ENCODE peak calls at places on chromosomes 12 and 14, in ten cellular contexts. J, N, G, D, Y, E, S, I, H and M are unnamed samples. For H3K9me3 and H3K4me1, the result is how much of the 10 kb centered on the place peaks cover.

GRCh38 chr12:52506858-52507715 is 13.1 kb downstream of the KRT5 start:
- DNase-seq in J (peak), N (no peak), G (no peak), D (no peak), Y (no peak), E (peak), S (no peak), I (no peak), H (no peak), M (peak)

GRCh38 chr14:58955294-58955821 is 233.1 kb upstream of the DAAM1 start:
- DNase-seq in J (no peak), N (no peak), G (no peak), D (no peak), Y (no peak), E (no peak), S (no peak), I (no peak), H (no peak), M (no peak)

GRCh38 chr14:59146941-59147470 is 41.5 kb upstream of the DAAM1 start:
- DNase-seq in J (no peak), N (no peak), G (no peak), D (no peak), Y (no peak), E (no peak), S (no peak), I (no peak), H (no peak), M (no peak)

GRCh38 chr12:114636723-114637480 is 47.1 kb downstream of the TBX3 start:
- DNase-seq in J (no peak), N (no peak), G (no peak), D (no peak), Y (no peak), E (no peak), S (no peak), I (no peak), H (no peak), M (no peak)

GRCh38 chr12:118061876-118062791 is 1.2 kb upstream of the WSB2 start:
- DNase-seq in J (no peak), N (no peak), G (peak), D (no peak), Y (peak), E (peak), S (no peak), I (peak), H (peak), M (peak)

GRCh38 chr12:54300732-54301427 is at the start of gene NFE2:
- DNase-seq in J (peak), N (no peak), G (peak), D (no peak), Y (peak), E (peak), S (peak), I (peak), H (no peak), M (peak)

GRCh38 chr12:93183940-93184663 is 193.6 kb upstream of the NUDT4 start:
- DNase-seq in J (no peak), N (no peak), G (no peak), D (no peak), Y (no peak), E (peak), S (peak), I (no peak), H (peak), M (no peak)

GRCh38 chr12:26817183-26817591 is 15.8 kb downstream of the ITPR2 start:
- DNase-seq in J (peak), N (no peak), G (no peak), D (no peak), Y (no peak), E (no peak), S (no peak), I (no peak), H (no peak), M (peak)

GRCh38 chr12:7645395-7646177 is 20.1 kb downstream of the APOBEC1 start:
- DNase-seq in J (peak), N (no peak), G (no peak), D (no peak), Y (no peak), E (peak), S (no peak), I (peak), H (no peak), M (no peak)

GRCh38 chr12:118549506-118550109 is 173.3 kb downstream of the SUDS3 start:
- DNase-seq in J (no peak), N (no peak), G (no peak), D (no peak), Y (no peak), E (no peak), S (no peak), I (no peak), H (no peak), M (no peak)

GRCh38 chr12:103800252-103800771 is 40.7 kb downstream of the NT5DC3 start:
- DNase-seq in J (no peak), N (no peak), G (peak), D (no peak), Y (no peak), E (peak), S (peak), I (peak), H (peak), M (no peak)

GRCh38 chr14:65486856-65487255 is 74.3 kb downstream of the FUT8 start:
- DNase-seq in J (no peak), N (no peak), G (no peak), D (no peak), Y (no peak), E (no peak), S (no peak), I (no peak), H (no peak), M (no peak)

GRCh38 chr12:52527121-52527800 is 7.1 kb upstream of the KRT5 start:
- DNase-seq in J (no peak), N (no peak), G (no peak), D (no peak), Y (no peak), E (no peak), S (no peak), I (no peak), H (no peak), M (no peak)

GRCh38 chr14:76654573-76654955 is 106.7 kb upstream of the VASH1 start:
- DNase-seq in J (no peak), N (no peak), G (no peak), D (no peak), Y (no peak), E (no peak), S (no peak), I (no peak), H (no peak), M (no peak)

GRCh38 chr12:132454154-132454948 is 35.6 kb upstream of the FBRSL1 start:
- DNase-seq in J (no peak), N (no peak), G (no peak), D (no peak), Y (no peak), E (no peak), S (no peak), I (no peak), H (no peak), M (no peak)

GRCh38 chr14:29016050-29016900 is 249.7 kb downstream of the FOXG1 start:
- DNase-seq in J (peak), N (no peak), G (no peak), D (no peak), Y (no peak), E (peak), S (no peak), I (no peak), H (no peak), M (no peak)

GRCh38 chr14:53953002-53953827 is 3.4 kb downstream of the BMP4 start:
- DNase-seq in J (peak), N (no peak), G (peak), D (no peak), Y (no peak), E (peak), S (peak), I (peak), H (peak), M (no peak)

GRCh38 chr14:104361921-104362681 is 217.5 kb upstream of the C14orf180 start:
- DNase-seq in J (no peak), N (no peak), G (no peak), D (no peak), Y (no peak), E (no peak), S (no peak), I (no peak), H (no peak), M (no peak)

GRCh38 chr12:79016181-79016580 is 151.6 kb downstream of the SYT1 start:
- DNase-seq in J (peak), N (no peak), G (no peak), D (no peak), Y (no peak), E (no peak), S (no peak), I (no peak), H (no peak), M (no peak)

GRCh38 chr12:119775246-119775895 is 101.7 kb downstream of the CIT start:
- DNase-seq in J (no peak), N (no peak), G (no peak), D (no peak), Y (no peak), E (no peak), S (no peak), I (no peak), H (no peak), M (no peak)

GRCh38 chr12:132018193-132018916 is 68.6 kb downstream of the EP400 start:
- DNase-seq in J (no peak), N (no peak), G (no peak), D (no peak), Y (no peak), E (no peak), S (no peak), I (no peak), H (no peak), M (no peak)

GRCh38 chr14:50303744-50304471 is 8.1 kb downstream of the L2HGDH start:
- DNase-seq in J (no peak), N (no peak), G (no peak), D (no peak), Y (no peak), E (peak), S (no peak), I (no peak), H (no peak), M (no peak)

GRCh38 chr12:90959538-90960139 is 4.7 kb upstream of the CCER1 start:
- DNase-seq in J (peak), N (no peak), G (no peak), D (no peak), Y (no peak), E (peak), S (no peak), I (no peak), H (peak), M (no peak)

GRCh38 chr14:98622208-98623051 is 649.6 kb downstream of the BCL11B start:
- DNase-seq in J (no peak), N (no peak), G (no peak), D (no peak), Y (no peak), E (no peak), S (no peak), I (no peak), H (no peak), M (no peak)

GRCh38 chr14:106309423-106309822 is 783.0 kb downstream of the TMEM121 start:
- DNase-seq in J (no peak), N (no peak), G (no peak), D (no peak), Y (no peak), E (no peak), S (no peak), I (no peak), H (no peak), M (no peak)
- H3K9me3 ChIP-seq in J (under half), N (under half), G (under half), D (under half), Y (under half), E (under half), S (under half), I (under half), H (under half), M (under half)

DNA sequence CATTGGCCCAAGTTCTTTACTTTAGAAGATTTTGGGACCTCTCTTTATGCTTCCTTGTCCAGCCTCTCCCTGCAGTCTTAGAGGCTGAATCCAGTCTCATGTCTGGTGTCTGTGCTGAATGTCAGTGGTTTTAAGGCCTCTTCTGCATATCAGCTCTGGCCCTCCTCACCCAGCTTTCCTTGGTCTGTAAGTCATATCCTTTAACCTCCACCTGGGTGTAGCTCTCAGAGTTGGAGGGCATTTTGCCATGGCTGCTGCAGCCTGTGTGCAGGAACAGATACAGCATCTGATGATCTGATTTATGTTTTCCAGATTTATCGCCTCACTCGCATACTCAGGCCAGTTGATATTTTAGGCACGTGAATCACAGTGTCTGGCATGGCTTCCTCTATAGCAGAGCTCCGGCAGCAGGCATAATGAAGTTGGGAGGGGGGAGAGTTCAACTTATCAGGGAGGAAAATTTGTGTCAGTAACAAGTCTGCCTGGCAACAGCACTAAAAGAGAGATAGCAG is 335.0 kb downstream of the PCNX1 start:
- DNase-seq in J (no peak), N (no peak), G (no peak), D (no peak), Y (no peak), E (no peak), S (no peak), I (no peak), H (peak), M (no peak)
- H3K4me3 ChIP-seq in J (no peak), N (no peak), G (no peak), D (no peak), Y (no peak), E (no peak), S (no peak), I (no peak), H (no peak), M (no peak)

GRCh38 chr12:62725781-62726180 is 209.2 kb downstream of the PPM1H start:
- DNase-seq in J (no peak), N (no peak), G (no peak), D (no peak), Y (no peak), E (no peak), S (no peak), I (no peak), H (no peak), M (no peak)
- H3K4me1 ChIP-seq in J (under half), N (under half), G (under half), D (under half), Y (under half), E (under half), S (under half), I (under half), H (under half), M (under half)

GRCh38 chr14:86115972-86116371 is 586.0 kb downstream of the FLRT2 start:
- DNase-seq in J (no peak), N (no peak), G (no peak), D (no peak), Y (no peak), E (no peak), S (no peak), I (no peak), H (no peak), M (no peak)
- H3K9me3 ChIP-seq in J (under half), N (under half), G (under half), D (under half), Y (under half), E (under half), S (under half), I (under half), H (under half), M (under half)

DNA sequence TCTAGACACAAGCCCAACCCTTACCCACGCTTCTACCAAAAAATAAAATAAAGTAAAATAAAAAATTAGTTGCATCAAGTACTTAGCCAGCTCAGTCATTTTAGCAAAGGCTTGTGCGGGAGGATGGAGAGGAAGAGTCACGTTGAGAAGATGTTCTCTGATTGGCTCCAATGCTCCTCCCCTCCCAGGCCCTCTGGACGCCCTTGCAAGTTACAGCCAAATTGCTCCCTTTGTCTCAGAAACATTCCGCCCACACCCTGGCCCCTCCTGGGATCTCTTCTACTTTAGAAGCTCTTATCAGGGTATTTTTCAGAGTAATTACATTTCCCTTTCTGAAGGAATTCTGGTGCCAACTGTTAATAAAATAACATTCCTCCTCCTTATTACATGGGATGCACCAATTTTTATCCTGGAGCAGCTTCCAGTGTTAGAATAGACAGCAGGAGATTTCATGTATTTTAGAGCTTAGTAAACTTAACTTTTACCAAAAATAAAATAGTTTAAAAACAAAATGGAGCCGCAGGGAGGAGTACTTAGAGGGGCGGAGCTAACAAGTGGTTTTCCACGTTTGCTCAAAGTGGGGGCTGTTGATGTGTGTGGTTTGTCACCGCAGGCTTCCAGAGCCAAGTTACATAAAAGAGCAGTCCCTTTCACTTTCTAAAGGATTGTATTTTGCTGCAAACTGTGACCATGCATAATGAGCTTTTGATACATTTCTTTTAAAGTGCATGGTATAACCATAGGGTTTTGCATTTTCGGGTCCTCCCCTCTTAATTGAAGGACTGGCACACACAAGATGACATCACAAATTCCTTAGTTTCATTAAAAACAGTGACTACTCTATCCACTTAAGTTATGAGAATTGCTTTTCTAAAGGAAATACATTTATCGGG is 71.7 kb upstream of the RAP1B start:
- DNase-seq in J (peak), N (peak), G (peak), D (peak), Y (no peak), E (peak), S (peak), I (peak), H (peak), M (peak)
- H3K4me3 ChIP-seq in J (no peak), N (peak), G (peak), D (peak), Y (no peak), E (no peak), S (peak), I (no peak), H (peak), M (peak)

DNA sequence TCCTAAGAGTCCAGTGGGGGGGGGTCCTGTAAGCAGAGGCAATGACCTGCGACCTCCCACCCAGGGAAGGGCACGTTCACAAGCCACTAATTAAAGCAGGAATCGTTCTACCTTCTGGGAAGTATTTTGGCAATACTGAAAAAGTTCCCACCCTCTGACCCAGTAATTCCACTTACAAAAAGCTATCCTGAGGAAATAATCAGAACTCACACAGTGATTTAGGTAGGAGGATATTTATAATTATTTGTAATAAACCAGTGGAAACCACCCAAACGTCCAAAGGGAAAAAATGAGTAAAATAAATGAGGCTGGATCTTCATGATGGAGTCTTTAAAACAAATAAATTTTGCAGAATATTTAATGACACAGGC is 54.7 kb downstream of the SSH1 start:
- DNase-seq in J (no peak), N (no peak), G (no peak), D (no peak), Y (no peak), E (no peak), S (no peak), I (no peak), H (no peak), M (no peak)
- H3K4me1 ChIP-seq in J (under half), N (under half), G (under half), D (under half), Y (under half), E (under half), S (under half), I (under half), H (under half), M (under half)

GRCh38 chr14:105898482-105899010 is 372.2 kb downstream of the TMEM121 start:
- DNase-seq in J (no peak), N (no peak), G (no peak), D (no peak), Y (no peak), E (no peak), S (peak), I (no peak), H (no peak), M (no peak)
- H3K9me3 ChIP-seq in J (under half), N (under half), G (under half), D (under half), Y (under half), E (under half), S (under half), I (under half), H (under half), M (under half)

GRCh38 chr12:66623455-66623854 is 55.4 kb downstream of the GRIP1 start:
- DNase-seq in J (no peak), N (no peak), G (no peak), D (no peak), Y (no peak), E (no peak), S (no peak), I (no peak), H (no peak), M (no peak)

GRCh38 chr12:66620703-66621102 is 58.2 kb downstream of the GRIP1 start:
- DNase-seq in J (no peak), N (no peak), G (no peak), D (no peak), Y (no peak), E (no peak), S (no peak), I (no peak), H (no peak), M (no peak)

GRCh38 chr12:66627270-66627987 is 51.4 kb downstream of the GRIP1 start:
- DNase-seq in J (no peak), N (no peak), G (peak), D (no peak), Y (no peak), E (no peak), S (peak), I (no peak), H (no peak), M (no peak)

GRCh38 chr12:66627988-66628317 is 50.9 kb downstream of the GRIP1 start:
- DNase-seq in J (no peak), N (no peak), G (no peak), D (no peak), Y (no peak), E (no peak), S (no peak), I (no peak), H (no peak), M (no peak)

DNA sequence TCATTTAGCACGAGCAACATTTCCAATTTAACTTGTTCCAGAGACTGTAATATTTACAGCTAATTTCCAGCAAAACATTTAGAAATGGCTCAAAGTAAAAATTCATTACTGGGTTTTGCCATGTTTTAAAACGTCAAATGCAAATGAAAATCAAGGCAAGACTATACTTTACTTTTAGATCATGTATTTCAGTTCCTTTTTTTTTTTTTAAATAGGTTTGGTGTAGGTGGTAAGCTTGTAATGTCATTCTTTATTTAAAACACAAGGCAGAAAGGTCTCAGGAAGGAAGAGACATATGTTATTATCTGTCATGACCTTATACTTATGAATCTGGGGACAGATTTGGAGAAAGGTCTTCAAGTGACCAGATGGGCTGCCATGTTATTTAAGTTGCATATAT is 54.1 kb downstream of the GRIP1 start:
- DNase-seq in J (no peak), N (no peak), G (no peak), D (no peak), Y (no peak), E (no peak), S (no peak), I (no peak), H (no peak), M (no peak)
- H3K4me3 ChIP-seq in J (no peak), N (no peak), G (no peak), D (no peak), Y (no peak), E (no peak), S (no peak), I (no peak), H (no peak), M (no peak)